ENCODE peak calls at places on chromosomes 13 and 19, in nine cellular contexts. M is AG09319, U is prostate gland, T is Peyer's patch, Z is lower leg skin, V is chondrocyte, P is adrenal gland, F is heart left ventricle, W is Panc1. E is an unnamed sample.

GRCh38 chr19:10780368-10780767 is 55.6 kb downstream of the TMED1 start:
- DNase-seq in M (no peak), U (no peak), T (peak), Z (no peak), V (no peak), P (peak), F (peak), W (no peak), E (no peak)

GRCh38 chr19:29528350-29528945 is 2.7 kb downstream of the VSTM2B start:
- DNase-seq in M (peak), U (no peak), T (no peak), Z (no peak), V (peak), P (peak), F (peak), W (no peak), E (peak)

GRCh38 chr13:64052526-64052925 is 2636.9 kb upstream of the PCDH20 start:
- DNase-seq in M (no peak), U (no peak), T (no peak), Z (no peak), V (no peak), P (no peak), F (no peak), W (no peak), E (no peak)

GRCh38 chr13:25654332-25654731 is 282.6 kb downstream of the ATP8A2 start:
- DNase-seq in M (no peak), U (no peak), T (no peak), Z (no peak), V (no peak), P (no peak), F (no peak), W (no peak), E (no peak)

GRCh38 chr19:15430526-15431120 is 11.8 kb upstream of the AKAP8L start:
- DNase-seq in M (no peak), U (no peak), T (no peak), Z (no peak), V (no peak), P (no peak), F (no peak), W (no peak), E (no peak)

GRCh38 chr13:32334676-32335075 is 19.4 kb downstream of the BRCA2 start:
- DNase-seq in M (no peak), U (no peak), T (no peak), Z (no peak), V (no peak), P (no peak), F (no peak), W (no peak), E (no peak)

GRCh38 chr13:114129649-114130062 is 2.8 kb downstream of the RASA3 start:
- DNase-seq in M (no peak), U (no peak), T (no peak), Z (no peak), V (no peak), P (no peak), F (no peak), W (no peak), E (no peak)

GRCh38 chr13:29591310-29591709 is 4.2 kb downstream of the SLC7A1 start:
- DNase-seq in M (no peak), U (no peak), T (no peak), Z (no peak), V (no peak), P (no peak), F (no peak), W (no peak), E (no peak)

GRCh38 chr19:30340724-30341595 is 31.2 kb upstream of the ZNF536 start:
- DNase-seq in M (no peak), U (no peak), T (no peak), Z (peak), V (no peak), P (no peak), F (no peak), W (no peak), E (no peak)

GRCh38 chr13:23876265-23876664 is 12.9 kb downstream of the MIPEP start:
- DNase-seq in M (no peak), U (no peak), T (peak), Z (no peak), V (no peak), P (no peak), F (no peak), W (no peak), E (no peak)

GRCh38 chr13:82747331-82747730 is 1134.9 kb downstream of the SLITRK1 start:
- DNase-seq in M (no peak), U (no peak), T (no peak), Z (no peak), V (no peak), P (no peak), F (no peak), W (no peak), E (no peak)

GRCh38 chr13:45575146-45575829 is 40.3 kb downstream of the ERICH6B start:
- DNase-seq in M (no peak), U (no peak), T (no peak), Z (peak), V (no peak), P (no peak), F (no peak), W (no peak), E (no peak)

GRCh38 chr13:67278230-67278629 is 48.1 kb upstream of the PCDH9 start:
- DNase-seq in M (no peak), U (no peak), T (no peak), Z (no peak), V (no peak), P (no peak), F (no peak), W (no peak), E (no peak)

GRCh38 chr19:45280471-45280961 is 29.4 kb downstream of the MARK4 start:
- DNase-seq in M (no peak), U (no peak), T (no peak), Z (no peak), V (no peak), P (no peak), F (no peak), W (no peak), E (no peak)

GRCh38 chr13:39034085-39034484 is 3.8 kb downstream of the PROSER1 start:
- DNase-seq in M (no peak), U (no peak), T (no peak), Z (no peak), V (no peak), P (no peak), F (no peak), W (no peak), E (no peak)

GRCh38 chr19:20964798-20965197 is 41.7 kb downstream of the ZNF85 start:
- DNase-seq in M (no peak), U (no peak), T (no peak), Z (no peak), V (no peak), P (no peak), F (no peak), W (no peak), E (no peak)

GRCh38 chr13:32448224-32448623 is 20.3 kb upstream of the N4BP2L1 start:
- DNase-seq in M (no peak), U (no peak), T (no peak), Z (no peak), V (no peak), P (no peak), F (no peak), W (no peak), E (no peak)

GRCh38 chr19:35202722-35203674 is 25.5 kb downstream of the FAM187B start:
- DNase-seq in M (no peak), U (no peak), T (no peak), Z (no peak), V (no peak), P (no peak), F (no peak), W (no peak), E (no peak)

GRCh38 chr13:64428196-64428595 is 2801.9 kb downstream of the PCDH9 start:
- DNase-seq in M (no peak), U (no peak), T (no peak), Z (no peak), V (no peak), P (no peak), F (no peak), W (no peak), E (no peak)

GRCh38 chr19:37519890-37520289 is 13.2 kb downstream of the ZNF793 start:
- DNase-seq in M (no peak), U (no peak), T (no peak), Z (no peak), V (no peak), P (no peak), F (no peak), W (no peak), E (no peak)

GRCh38 chr13:109785141-109785891 is 1.1 kb downstream of the IRS2 start:
- DNase-seq in M (no peak), U (no peak), T (peak), Z (peak), V (peak), P (peak), F (peak), W (no peak), E (no peak)

GRCh38 chr13:41015920-41016319 is 3.2 kb downstream of the ELF1 start:
- DNase-seq in M (no peak), U (no peak), T (no peak), Z (no peak), V (no peak), P (no peak), F (no peak), W (no peak), E (no peak)

GRCh38 chr19:29503785-29504184 is 22.0 kb upstream of the VSTM2B start:
- DNase-seq in M (no peak), U (no peak), T (no peak), Z (no peak), V (no peak), P (no peak), F (no peak), W (no peak), E (no peak)

GRCh38 chr19:56874530-56874929 is 34.0 kb upstream of the PEG3 start:
- DNase-seq in M (no peak), U (no peak), T (no peak), Z (no peak), V (no peak), P (no peak), F (no peak), W (no peak), E (no peak)

GRCh38 chr19:45496349-45496953 is 396 bp downstream of the RTN2 start:
- DNase-seq in M (no peak), U (no peak), T (peak), Z (peak), V (no peak), P (peak), F (peak), W (no peak), E (peak)

GRCh38 chr19:10662384-10663251 is 8.5 kb downstream of the ILF3 start:
- DNase-seq in M (no peak), U (no peak), T (no peak), Z (no peak), V (no peak), P (no peak), F (no peak), W (no peak), E (no peak)

GRCh38 chr19:40246292-40247073 is 20.0 kb upstream of the CCNP start:
- DNase-seq in M (no peak), U (no peak), T (no peak), Z (no peak), V (no peak), P (no peak), F (no peak), W (no peak), E (no peak)

GRCh38 chr13:62119739-62120700 is 704.4 kb upstream of the PCDH20 start:
- DNase-seq in M (no peak), U (no peak), T (no peak), Z (no peak), V (no peak), P (no peak), F (no peak), W (no peak), E (peak)

GRCh38 chr13:47829684-47830083 is 171.4 kb downstream of the SUCLA2 start:
- DNase-seq in M (no peak), U (no peak), T (no peak), Z (no peak), V (no peak), P (no peak), F (no peak), W (no peak), E (no peak)

GRCh38 chr19:30227661-30228112 is 144.5 kb upstream of the ZNF536 start:
- DNase-seq in M (no peak), U (peak), T (peak), Z (peak), V (no peak), P (peak), F (peak), W (no peak), E (peak)

GRCh38 chr19:10796653-10797052 is 39.4 kb downstream of the TMED1 start:
- DNase-seq in M (no peak), U (no peak), T (no peak), Z (no peak), V (no peak), P (no peak), F (no peak), W (no peak), E (no peak)

GRCh38 chr13:25380082-25380481 is 8.3 kb downstream of the ATP8A2 start:
- DNase-seq in M (no peak), U (no peak), T (no peak), Z (no peak), V (no peak), P (no peak), F (no peak), W (no peak), E (no peak)

GRCh38 chr19:35346193-35347052 is 1.3 kb upstream of the FFAR1 start:
- DNase-seq in M (no peak), U (no peak), T (peak), Z (peak), V (no peak), P (no peak), F (no peak), W (no peak), E (peak)

GRCh38 chr13:73738626-73739025 is 395.6 kb downstream of the KLF12 start:
- DNase-seq in M (no peak), U (no peak), T (no peak), Z (no peak), V (no peak), P (no peak), F (no peak), W (no peak), E (no peak)

GRCh38 chr19:38233740-38234251 is 9.8 kb upstream of the DPF1 start:
- DNase-seq in M (no peak), U (peak), T (peak), Z (peak), V (no peak), P (peak), F (peak), W (no peak), E (peak)

DNA sequence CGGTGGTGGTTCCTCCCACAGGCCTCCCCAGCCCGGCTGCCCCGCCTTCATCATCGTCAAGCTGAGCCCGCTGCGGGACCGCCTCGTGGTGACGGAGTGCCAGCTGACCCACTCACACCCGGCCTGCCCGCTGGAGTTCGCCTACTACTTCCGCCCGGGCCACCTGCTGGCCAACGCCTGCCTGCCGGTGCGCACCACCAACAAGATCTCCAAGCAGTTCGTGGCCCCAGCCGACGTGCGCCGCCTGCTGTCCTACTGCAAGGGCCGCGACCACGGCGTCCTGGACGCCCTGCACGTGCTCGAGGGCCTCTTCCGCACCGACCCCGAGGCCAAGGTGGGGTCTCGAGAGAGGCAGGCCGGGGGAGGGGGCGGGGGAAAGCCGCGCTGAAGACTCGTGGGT is 12.0 kb downstream of the ZSWIM9 start:
- DNase-seq in M (no peak), U (no peak), T (no peak), Z (no peak), V (no peak), P (no peak), F (no peak), W (no peak), E (no peak)
- TF ChIP-seq CTCF in M (no peak), U (no peak), T (no peak), Z (no peak), V (peak), P (no peak), F (no peak), W (no peak), E (no peak)

DNA sequence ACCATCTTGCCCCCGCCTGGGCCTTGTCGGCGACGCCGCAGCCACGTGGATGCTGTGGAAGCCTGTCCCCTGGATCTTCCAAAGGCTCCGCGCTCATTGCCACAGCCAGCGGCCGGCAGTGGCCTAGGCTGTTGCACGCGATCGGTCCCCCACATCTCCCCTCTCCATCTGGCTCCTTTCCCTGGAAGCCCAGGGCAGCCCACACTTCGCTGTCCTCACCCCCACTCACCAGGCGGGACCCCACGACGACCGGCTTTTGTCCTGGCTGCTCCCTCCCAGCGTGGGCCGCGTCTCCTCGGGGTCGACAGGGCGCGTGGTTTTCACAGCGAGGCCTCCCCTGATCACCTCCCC is 599 bp upstream of the TEX30 start:
- DNase-seq in M (no peak), U (no peak), T (no peak), Z (peak), V (no peak), P (peak), F (no peak), W (no peak), E (peak)
- TF ChIP-seq CTCF in M (no peak), U (no peak), T (no peak), Z (no peak), V (no peak), P (no peak), F (no peak), W (no peak), E (no peak)

GRCh38 chr19:31882709-31883108 is 462.7 kb upstream of the ZNF507 start:
- DNase-seq in M (no peak), U (no peak), T (no peak), Z (no peak), V (no peak), P (no peak), F (no peak), W (no peak), E (no peak)
- TF ChIP-seq CTCF in M (no peak), U (no peak), T (no peak), Z (no peak), V (no peak), P (no peak), F (no peak), W (no peak), E (no peak)

GRCh38 chr13:50894504-50894903 is 15.1 kb upstream of the RNASEH2B start:
- DNase-seq in M (no peak), U (no peak), T (no peak), Z (no peak), V (no peak), P (no peak), F (no peak), W (no peak), E (no peak)
- TF ChIP-seq CTCF in M (no peak), U (no peak), T (no peak), Z (no peak), V (no peak), P (no peak), F (no peak), W (no peak), E (no peak)

GRCh38 chr19:42267644-42268141 is 1.4 kb upstream of the CIC start:
- DNase-seq in M (no peak), U (no peak), T (no peak), Z (no peak), V (no peak), P (no peak), F (no peak), W (no peak), E (no peak)

GRCh38 chr19:42269518-42270345 is 680 bp downstream of the CIC start:
- DNase-seq in M (no peak), U (no peak), T (no peak), Z (no peak), V (no peak), P (peak), F (peak), W (no peak), E (no peak)

GRCh38 chr19:42270346-42271044 is 1.4 kb downstream of the CIC start:
- DNase-seq in M (peak), U (peak), T (peak), Z (no peak), V (no peak), P (peak), F (peak), W (no peak), E (peak)

GRCh38 chr19:42268704-42269517 is at the start of gene CIC:
- DNase-seq in M (peak), U (peak), T (peak), Z (peak), V (peak), P (peak), F (peak), W (peak), E (peak)

DNA sequence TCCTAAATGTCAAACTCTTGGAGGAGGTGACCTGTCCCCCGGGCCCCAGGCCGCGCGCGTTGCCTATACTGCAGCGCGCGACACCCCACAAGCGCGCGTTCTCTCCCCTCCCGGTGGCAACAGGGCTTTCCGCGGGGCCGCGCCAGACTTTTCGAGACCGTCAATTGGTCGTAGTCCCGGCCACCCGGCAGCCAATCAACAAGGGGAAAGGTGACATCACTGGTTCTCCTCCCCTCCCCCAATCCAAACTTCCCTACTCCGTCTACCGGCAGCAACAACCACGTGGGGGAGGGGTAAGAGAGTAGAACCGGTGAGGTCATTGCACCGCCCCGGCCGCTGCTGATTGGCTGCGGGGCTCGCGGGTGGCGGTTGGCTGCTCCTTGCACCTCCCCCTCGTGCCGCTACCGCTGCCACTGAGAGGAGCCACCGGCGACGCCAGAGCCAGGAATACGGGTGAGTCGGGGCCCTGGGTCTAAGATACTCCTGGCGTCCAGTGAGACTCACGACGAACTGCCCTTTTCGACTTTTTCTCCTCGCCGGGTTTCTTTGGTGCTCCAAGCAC is 829 bp upstream of the CIC start:
- DNase-seq in M (peak), U (peak), T (peak), Z (peak), V (no peak), P (peak), F (peak), W (peak), E (peak)
- TF ChIP-seq CTCF in M (no peak), U (no peak), T (peak), Z (no peak), V (no peak), P (no peak), F (no peak), W (no peak), E (no peak)

DNA sequence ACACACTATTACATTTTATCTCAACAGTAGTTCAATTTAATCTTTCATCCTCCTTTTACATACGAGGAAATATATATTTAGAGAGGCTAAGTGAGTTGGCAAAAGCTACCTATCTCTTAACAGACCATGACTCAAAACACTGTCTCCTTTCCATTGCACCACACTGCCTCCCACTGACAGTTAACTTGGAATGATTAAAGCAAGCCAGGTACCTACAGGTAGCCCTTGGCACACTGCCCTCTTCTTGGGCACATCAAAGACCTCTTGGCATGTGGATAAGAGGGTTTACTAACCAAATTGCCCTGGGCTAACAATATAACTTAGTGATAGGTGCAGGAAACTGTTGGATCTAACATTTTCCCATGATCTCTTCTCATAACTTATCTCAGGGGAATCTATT is 1.9 kb downstream of the ABHD13 start:
- DNase-seq in M (no peak), U (no peak), T (peak), Z (no peak), V (no peak), P (no peak), F (no peak), W (no peak), E (no peak)
- TF ChIP-seq CTCF in M (no peak), U (no peak), T (no peak), Z (no peak), V (no peak), P (no peak), F (no peak), W (peak), E (peak)

GRCh38 chr19:18543814-18544475 is 572 bp upstream of the FKBP8 start:
- DNase-seq in M (no peak), U (no peak), T (peak), Z (peak), V (no peak), P (peak), F (peak), W (peak), E (peak)
- TF ChIP-seq CTCF in M (no peak), U (no peak), T (no peak), Z (no peak), V (no peak), P (no peak), F (no peak), W (no peak), E (peak)

GRCh38 chr19:43748205-43748594 is 6.6 kb downstream of the SMG9 start:
- DNase-seq in M (no peak), U (no peak), T (no peak), Z (no peak), V (no peak), P (no peak), F (no peak), W (no peak), E (no peak)

GRCh38 chr19:43749898-43750297 is 4.9 kb downstream of the SMG9 start:
- DNase-seq in M (no peak), U (no peak), T (no peak), Z (no peak), V (no peak), P (no peak), F (no peak), W (no peak), E (no peak)

GRCh38 chr19:43748685-43749084 is 6.1 kb downstream of the SMG9 start:
- DNase-seq in M (no peak), U (no peak), T (no peak), Z (no peak), V (no peak), P (no peak), F (no peak), W (no peak), E (no peak)

GRCh38 chr19:43747557-43748204 is 7.1 kb downstream of the SMG9 start:
- DNase-seq in M (no peak), U (no peak), T (no peak), Z (peak), V (no peak), P (no peak), F (no peak), W (no peak), E (peak)

GRCh38 chr19:43749152-43749551 is 5.6 kb downstream of the SMG9 start:
- DNase-seq in M (no peak), U (no peak), T (no peak), Z (no peak), V (no peak), P (no peak), F (no peak), W (no peak), E (no peak)
- TF ChIP-seq CTCF in M (no peak), U (no peak), T (no peak), Z (no peak), V (no peak), P (no peak), F (no peak), W (no peak), E (no peak)